ENCODE peak calls at places on chromosome 18, in seven cellular contexts. V is PC-3, Q is GM23248, P is cardiac muscle cell, M is neuronal stem cell, E is fibroblast of lung, I is GM12878. W is an unnamed sample. For H3K9me3 and H3K27me3, the result is how much of the 10 kb centered on the place peaks cover.

GRCh38 chr18:5461056-5461455 is 82.7 kb downstream of the EPB41L3 start:
- DNase-seq in Q (peak), I (no peak), P (no peak), E (no peak), M (no peak), V (peak), W (no peak)

GRCh38 chr18:54675076-54675475 is 84.0 kb downstream of the DYNAP start:
- DNase-seq in I (no peak), E (no peak), M (peak), P (no peak), V (no peak), Q (no peak), W (no peak)

GRCh38 chr18:63022429-63023022 is 297.0 kb downstream of the BCL2 start:
- DNase-seq in P (peak), Q (peak), M (no peak), E (no peak), V (no peak), I (no peak), W (no peak)

GRCh38 chr18:25350561-25351201 is 1.3 kb downstream of the ZNF521 start:
- DNase-seq in I (no peak), P (peak), M (peak), V (no peak), Q (peak), E (peak), W (peak)

GRCh38 chr18:55321268-55322175 is 266.5 kb downstream of the TCF4 start:
- DNase-seq in I (peak), P (peak), Q (peak), M (peak), V (peak), E (peak), W (peak)

GRCh38 chr18:63161032-63161727 is 158.4 kb downstream of the BCL2 start:
- DNase-seq in P (no peak), I (peak), E (no peak), V (no peak), M (no peak), Q (no peak), W (no peak)

GRCh38 chr18:61912476-61912875 is 19.7 kb upstream of the RNF152 start:
- DNase-seq in M (no peak), I (no peak), P (no peak), E (no peak), Q (no peak), V (no peak), W (no peak)

GRCh38 chr18:49362431-49362830 is 98.0 kb downstream of the DYM start:
- DNase-seq in M (no peak), V (no peak), P (no peak), E (no peak), I (no peak), Q (peak), W (no peak)

GRCh38 chr18:76384861-76385680 is 110.0 kb downstream of the ZNF516 start:
- DNase-seq in V (no peak), I (no peak), P (no peak), Q (no peak), M (no peak), E (no peak), W (no peak)

GRCh38 chr18:47150824-47151366 is 595 bp upstream of the HDHD2 start:
- DNase-seq in Q (no peak), I (no peak), P (no peak), M (no peak), E (no peak), V (peak), W (no peak)

GRCh38 chr18:7329036-7329435 is 98.1 kb downstream of the LRRC30 start:
- DNase-seq in P (no peak), M (no peak), I (no peak), Q (peak), E (no peak), V (peak), W (no peak)

GRCh38 chr18:63444567-63444966 is 22.3 kb upstream of the VPS4B start:
- DNase-seq in P (no peak), M (no peak), I (no peak), V (peak), Q (peak), E (peak), W (peak)

GRCh38 chr18:63119647-63120046 is 199.9 kb downstream of the BCL2 start:
- DNase-seq in V (peak), Q (peak), P (no peak), I (no peak), E (peak), M (no peak), W (peak)

GRCh38 chr18:10041180-10041579 is 127.4 kb downstream of the VAPA start:
- DNase-seq in P (no peak), V (no peak), Q (no peak), E (peak), I (no peak), M (no peak), W (no peak)

GRCh38 chr18:13604751-13605150 is 121.6 kb downstream of the FAM210A start:
- DNase-seq in E (no peak), I (no peak), V (no peak), M (no peak), Q (no peak), P (no peak), W (no peak)

GRCh38 chr18:42068030-42068429 is 113.0 kb downstream of the PIK3C3 start:
- DNase-seq in Q (no peak), P (no peak), E (no peak), I (no peak), M (no peak), V (no peak), W (no peak)

DNA sequence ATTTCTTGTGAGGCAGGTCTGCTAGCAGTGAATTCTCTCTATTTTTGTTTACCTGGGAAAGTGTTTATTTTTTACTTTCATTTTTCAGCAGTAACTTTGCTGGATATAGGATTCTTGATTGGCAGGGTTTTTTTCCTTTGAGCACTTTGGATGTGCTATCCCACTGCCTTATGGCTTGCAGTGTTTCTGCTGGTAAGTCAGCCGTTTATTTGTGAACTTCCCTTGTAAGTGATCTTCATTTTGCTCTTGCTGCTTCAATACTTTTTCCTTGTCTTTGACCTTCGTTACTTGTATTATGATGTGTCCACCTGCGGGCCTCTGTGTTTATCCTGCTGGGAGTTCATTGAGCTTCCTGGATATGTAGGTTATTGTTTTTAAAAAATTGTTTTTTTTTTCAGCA is 54.7 kb downstream of the SLC66A2 start:
- DNase-seq in Q (peak), I (no peak), V (no peak), E (no peak), P (no peak), M (no peak), W (no peak)
- H3K9me3 ChIP-seq in Q (under half), I (under half), V (under half), E (under half), P (under half), M (under half), W (under half)

DNA sequence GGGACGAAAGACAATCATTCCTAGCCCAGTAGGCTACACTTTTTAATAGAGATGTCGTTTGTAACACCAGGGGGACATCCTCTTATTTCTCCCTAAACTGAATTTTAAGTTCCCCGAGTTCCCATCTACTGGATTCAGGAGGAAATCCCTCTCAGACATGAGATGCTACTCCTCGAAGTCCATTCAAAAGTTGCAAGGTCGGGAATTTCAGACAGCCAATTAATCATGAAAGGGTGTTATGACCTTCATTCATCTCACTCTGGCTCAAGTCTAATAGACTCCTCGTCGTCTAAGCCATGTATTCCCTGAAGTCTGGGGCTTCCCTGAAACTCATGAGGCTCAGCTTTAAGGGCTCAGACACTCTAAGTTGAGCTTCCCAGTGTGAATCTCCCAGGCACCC is 1.2 kb upstream of the DSC3 start:
- DNase-seq in E (no peak), M (no peak), I (no peak), Q (no peak), V (no peak), P (no peak), W (no peak)
- H3K27me3 ChIP-seq in E (under half), M (under half), I (under half), Q (under half), V (under half), P (half or more), W (under half)

GRCh38 chr18:50590625-50591024 is 30.7 kb downstream of the MAPK4 start:
- DNase-seq in Q (no peak), P (no peak), M (no peak), I (no peak), V (no peak), E (no peak), W (no peak)

GRCh38 chr18:50582500-50582899 is 22.6 kb downstream of the MAPK4 start:
- DNase-seq in Q (no peak), P (no peak), V (no peak), M (no peak), E (no peak), I (no peak), W (no peak)

GRCh38 chr18:50581517-50581916 is 21.6 kb downstream of the MAPK4 start:
- DNase-seq in V (no peak), Q (no peak), M (no peak), E (no peak), P (no peak), I (no peak), W (no peak)

DNA sequence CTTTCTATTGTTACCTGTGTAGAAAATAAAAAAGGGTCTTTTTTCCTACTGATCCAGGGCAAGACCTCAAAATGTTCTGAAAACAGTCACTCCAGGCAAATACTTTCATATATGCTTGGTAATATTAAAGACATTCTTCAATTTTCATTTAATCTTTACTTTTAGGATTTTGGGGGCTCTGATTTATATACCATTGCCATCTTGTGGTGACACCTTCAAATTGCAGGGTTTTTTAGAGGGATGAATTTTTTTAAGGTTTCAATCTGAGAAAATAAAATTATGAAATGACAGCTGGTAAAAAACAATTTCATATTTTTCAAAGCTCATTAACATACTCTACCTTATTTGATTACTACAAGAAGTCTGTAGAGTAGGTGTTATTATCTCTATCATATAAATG is 26.8 kb downstream of the MAPK4 start:
- DNase-seq in V (no peak), E (no peak), P (no peak), I (no peak), Q (no peak), M (no peak), W (no peak)
- H3K9me3 ChIP-seq in V (under half), E (under half), P (under half), I (under half), Q (under half), M (under half), W (under half)

GRCh38 chr18:78984941-78985784 is 5.5 kb downstream of the SALL3 start:
- DNase-seq in E (no peak), M (no peak), Q (no peak), V (peak), I (no peak), P (peak), W (no peak)
- H3K27me3 ChIP-seq in E (under half), M (under half), Q (half or more), V (half or more), I (under half), P (half or more), W (half or more)

DNA sequence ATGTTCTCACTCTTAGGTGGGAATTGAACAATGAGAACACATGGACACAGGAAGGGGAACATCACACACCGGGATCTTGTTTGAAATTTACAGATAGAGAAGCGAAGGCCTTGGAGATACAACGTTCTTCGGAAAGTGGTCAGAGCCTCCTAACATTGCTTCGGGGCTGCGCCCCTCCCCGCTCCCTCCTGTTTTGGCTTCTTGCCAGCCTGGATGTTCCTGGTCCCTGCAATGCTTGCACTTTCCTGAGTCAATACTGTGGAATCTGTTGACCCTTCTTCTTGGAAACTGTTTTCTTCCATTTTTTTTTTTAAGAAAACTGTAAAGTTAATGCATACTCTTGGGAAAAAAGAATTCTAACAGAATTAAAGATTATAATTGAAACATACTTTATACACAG is 360.8 kb downstream of the SOCS6 start:
- DNase-seq in M (no peak), E (no peak), P (no peak), I (no peak), Q (no peak), V (no peak), W (no peak)
- H3K9me3 ChIP-seq in M (under half), E (under half), P (under half), I (under half), Q (under half), V (under half), W (under half)

GRCh38 chr18:59800897-59801296 is 98.9 kb upstream of the PMAIP1 start:
- DNase-seq in P (no peak), Q (no peak), V (no peak), M (no peak), I (no peak), E (no peak), W (no peak)

GRCh38 chr18:59795882-59796281 is 98.7 kb upstream of the CCBE1 start:
- DNase-seq in Q (no peak), E (no peak), V (no peak), P (no peak), I (no peak), M (no peak), W (no peak)

GRCh38 chr18:59802031-59802430 is 97.8 kb upstream of the PMAIP1 start:
- DNase-seq in I (peak), E (no peak), V (no peak), M (no peak), Q (no peak), P (no peak), W (no peak)

GRCh38 chr18:59799383-59800015 is 100.3 kb upstream of the PMAIP1 start:
- DNase-seq in I (no peak), V (no peak), Q (no peak), P (no peak), E (peak), M (no peak), W (no peak)

DNA sequence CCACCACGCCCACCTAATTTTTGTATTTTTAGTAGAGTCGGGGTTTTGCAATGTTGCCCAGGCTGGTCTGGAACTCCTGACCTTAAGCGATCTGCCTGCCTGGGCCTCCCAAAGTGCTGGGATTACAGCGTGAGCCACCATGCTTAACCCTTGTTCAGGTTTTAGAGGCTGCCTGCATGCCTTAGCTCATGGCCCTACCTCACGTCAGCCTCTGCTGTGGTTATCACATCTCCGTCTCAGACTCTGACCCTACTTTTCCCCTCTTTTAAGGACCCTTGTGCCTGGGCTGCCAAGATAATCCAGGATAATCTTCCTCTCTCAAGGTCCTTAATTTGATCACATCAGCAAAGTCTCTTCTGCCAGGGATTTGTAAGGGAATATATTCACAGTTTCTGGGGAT is 98.2 kb upstream of the PMAIP1 start:
- DNase-seq in M (no peak), E (no peak), I (no peak), P (no peak), V (no peak), Q (no peak), W (no peak)
- H3K27me3 ChIP-seq in M (under half), E (under half), I (under half), P (under half), V (under half), Q (under half), W (under half)

DNA sequence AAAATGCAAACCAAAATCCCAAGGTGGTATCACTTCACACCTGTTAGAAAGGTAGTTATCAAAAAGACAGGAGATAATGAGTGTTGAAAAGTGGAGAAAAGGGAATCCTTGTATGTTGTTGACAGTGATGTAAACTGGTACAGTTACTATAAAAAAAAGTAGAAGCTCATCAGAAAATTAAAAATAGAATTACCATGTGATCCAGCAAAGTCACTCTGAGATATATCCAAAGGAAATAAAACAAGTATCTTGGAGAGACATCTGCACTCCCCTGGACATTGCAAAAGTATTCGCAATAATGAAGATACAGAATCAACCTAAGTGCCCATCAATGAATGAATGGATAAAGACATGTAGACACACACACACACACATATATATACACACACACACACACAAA is 208.3 kb upstream of the PIEZO2 start:
- DNase-seq in I (no peak), P (no peak), V (no peak), E (no peak), Q (no peak), M (no peak), W (no peak)
- H3K9me3 ChIP-seq in I (under half), P (under half), V (under half), E (under half), Q (under half), M (under half), W (under half)